ENCODE peak calls at places on chromosomes 16 and 17, in six cellular contexts. C, G, J, V, P and O are unnamed samples.

GRCh38 chr16:4979736-4980660 is 21.9 kb downstream of the SEC14L5 start:
- DNase-seq in C (no peak), G (no peak), J (no peak), V (no peak), P (no peak), O (no peak)

GRCh38 chr17:59723607-59724006 is 16.2 kb downstream of the VMP1 start:
- DNase-seq in C (no peak), G (no peak), J (no peak), V (no peak), P (no peak), O (no peak)

GRCh38 chr16:47063011-47063724 is 80.6 kb downstream of the NETO2 start:
- DNase-seq in C (no peak), G (no peak), J (no peak), V (no peak), P (no peak), O (no peak)

GRCh38 chr17:40457369-40457768 is 14.1 kb downstream of the IGFBP4 start:
- DNase-seq in C (no peak), G (no peak), J (no peak), V (no peak), P (no peak), O (no peak)

GRCh38 chr17:80695979-80696378 is 151.3 kb downstream of the RPTOR start:
- DNase-seq in C (no peak), G (no peak), J (no peak), V (no peak), P (no peak), O (no peak)

GRCh38 chr17:67718325-67718941 is 697 bp downstream of the NOL11 start:
- DNase-seq in C (peak; percentile 14), G (no peak), J (peak; percentile 56), V (no peak), P (peak; percentile 7), O (no peak)

GRCh38 chr16:24139282-24139681 is 116.9 kb upstream of the CACNG3 start:
- DNase-seq in C (no peak), G (no peak), J (peak; percentile 2), V (no peak), P (no peak), O (no peak)

GRCh38 chr17:45784583-45785372 is 658 bp downstream of the CRHR1 start:
- DNase-seq in C (no peak), G (no peak), J (peak; percentile 14), V (no peak), P (peak; percentile 10), O (peak; percentile 30)

GRCh38 chr16:11190585-11191565 is 65.1 kb downstream of the SOCS1 start:
- DNase-seq in C (no peak), G (no peak), J (peak; percentile 39), V (no peak), P (no peak), O (no peak)

GRCh38 chr16:84283314-84284167 is 11.1 kb upstream of the WFDC1 start:
- DNase-seq in C (no peak), G (no peak), J (no peak), V (no peak), P (no peak), O (no peak)

GRCh38 chr16:55832788-55833583 is at the start of gene CES1:
- DNase-seq in C (no peak), G (no peak), J (no peak), V (peak; percentile 88), P (no peak), O (no peak)

GRCh38 chr17:45147581-45148182 is 593 bp upstream of the HEXIM1 start:
- DNase-seq in C (peak; percentile 46), G (no peak), J (peak; percentile 89), V (peak; percentile 79), P (peak; percentile 50), O (peak; percentile 79)

GRCh38 chr16:84228321-84228838 is 11.4 kb downstream of the KCNG4 start:
- DNase-seq in C (no peak), G (no peak), J (peak; percentile 32), V (peak; percentile 59), P (no peak), O (no peak)

GRCh38 chr17:19904924-19905323 is 37.2 kb upstream of the ULK2 start:
- DNase-seq in C (no peak), G (no peak), J (no peak), V (no peak), P (no peak), O (no peak)

GRCh38 chr16:17416461-17417221 is 54.1 kb downstream of the XYLT1 start:
- DNase-seq in C (peak; percentile 14), G (no peak), J (no peak), V (peak; percentile 32), P (peak; percentile 7), O (peak; percentile 57)

GRCh38 chr17:72501404-72502110 is 380.7 kb downstream of the SOX9 start:
- DNase-seq in C (no peak), G (no peak), J (no peak), V (peak; percentile 40), P (no peak), O (no peak)